ENCODE peak calls at places on chromosomes 5 and 9, in four cellular contexts. D, X, J and A are unnamed samples.

GRCh38 chr5:132098151-132098594 is 24.6 kb downstream of the CSF2 start:
- DNase-seq in J (no peak), D (peak), X (no peak), A (no peak)

GRCh38 chr5:158376679-158377078 is 517.7 kb upstream of the CLINT1 start:
- DNase-seq in J (no peak), X (no peak), D (no peak), A (no peak)

GRCh38 chr5:174724484-174725260 is at the start of gene MSX2:
- DNase-seq in X (peak), D (peak), J (peak), A (no peak)

GRCh38 chr9:84238652-84239051 is 101.9 kb downstream of the SLC28A3 start:
- DNase-seq in X (no peak), J (no peak), D (no peak), A (no peak)

GRCh38 chr5:67144183-67144639 is 52.4 kb downstream of the CD180 start:
- DNase-seq in X (no peak), D (no peak), J (no peak), A (no peak)

GRCh38 chr5:122019936-122020590 is 58.0 kb downstream of the LOX start:
- DNase-seq in J (no peak), X (no peak), D (peak), A (no peak)

GRCh38 chr5:123129811-123130210 is 40.8 kb downstream of the PRDM6 start:
- DNase-seq in J (no peak), X (no peak), D (no peak), A (no peak)

GRCh38 chr9:111016046-111017026 is 21.9 kb downstream of the LPAR1 start:
- DNase-seq in J (no peak), D (peak), X (no peak), A (no peak)

GRCh38 chr9:89177021-89177400 is 1.6 kb downstream of the SHC3 start:
- DNase-seq in J (no peak), D (peak), X (no peak), A (no peak)

GRCh38 chr9:94014845-94015244 is 59.7 kb upstream of the BARX1 start:
- DNase-seq in X (no peak), D (no peak), J (no peak), A (no peak)

GRCh38 chr9:96299823-96300222 is 2.2 kb downstream of the HSD17B3 start:
- DNase-seq in X (no peak), J (no peak), D (peak), A (no peak)

GRCh38 chr9:125106285-125106893 is 36.9 kb downstream of the SCAI start:
- DNase-seq in J (no peak), X (no peak), D (peak), A (no peak)

GRCh38 chr9:112487008-112487798 is 576 bp downstream of the KIAA1958 start:
- DNase-seq in J (peak), D (peak), X (peak), A (peak)

GRCh38 chr9:94014066-94014654 is 59.0 kb upstream of the BARX1 start:
- DNase-seq in X (no peak), D (peak), J (peak), A (no peak)

GRCh38 chr9:119458068-119458467 is 88.8 kb upstream of the BRINP1 start:
- DNase-seq in X (no peak), D (no peak), J (no peak), A (no peak)

GRCh38 chr5:159759791-159760300 is 156.4 kb upstream of the ADRA1B start:
- DNase-seq in J (no peak), D (no peak), X (no peak), A (no peak)

DNA sequence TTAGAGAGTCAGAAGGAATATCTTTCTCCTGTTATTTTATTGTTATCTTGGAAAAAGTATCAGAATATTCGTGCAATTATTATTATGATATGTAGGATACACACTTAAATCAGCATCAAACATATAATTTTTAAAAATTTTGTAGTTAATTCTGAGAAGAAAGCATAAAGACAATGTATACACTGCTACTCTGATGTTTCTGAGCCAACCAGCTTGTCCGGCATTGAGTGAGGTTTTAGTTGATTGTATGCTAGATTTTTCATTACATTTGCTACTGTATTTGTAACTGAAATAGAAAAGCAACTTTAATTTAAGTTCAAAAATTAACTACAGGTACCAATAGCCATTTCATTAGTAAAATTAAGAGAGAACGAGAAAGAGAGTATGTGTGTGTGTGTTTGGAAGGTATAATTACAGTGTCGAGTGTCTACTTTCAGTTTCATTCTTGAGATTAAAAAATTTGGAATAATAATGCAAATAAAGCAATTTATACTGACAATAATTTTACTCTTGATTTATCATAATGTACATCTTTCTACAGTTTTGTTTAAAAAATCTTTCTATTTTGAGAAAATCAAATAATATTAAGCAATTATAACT is 160.4 kb upstream of the CDH12 start:
- DNase-seq in D (no peak), J (no peak), X (no peak), A (no peak)
- H3K4me3 ChIP-seq in D (peak), J (no peak), X (peak), A (peak)

GRCh38 chr5:53481354-53481886 is 991 bp downstream of the FST start:
- DNase-seq in D (no peak), X (no peak), J (no peak), A (no peak)

GRCh38 chr5:53480474-53481353 is at the start of gene FST:
- DNase-seq in X (peak), D (peak), J (no peak), A (no peak)

GRCh38 chr5:53482717-53483638 is 2.5 kb downstream of the FST start:
- DNase-seq in X (peak), D (peak), J (peak), A (no peak)

GRCh38 chr5:53479656-53480473 is 564 bp upstream of the FST start:
- DNase-seq in D (peak), X (peak), J (peak), A (peak)

GRCh38 chr5:53481887-53482716 is 1.7 kb downstream of the FST start:
- DNase-seq in X (peak), J (peak), D (peak), A (no peak)
- TF ChIP-seq CTCF in X (no peak), J (peak), D (peak), A (peak)

GRCh38 chr9:1050125-1050895 is at the start of gene DMRT2:
- DNase-seq in D (peak), X (peak), J (peak), A (no peak)

GRCh38 chr9:1052908-1053590 is 2.9 kb downstream of the DMRT2 start:
- DNase-seq in X (no peak), D (no peak), J (no peak), A (no peak)

GRCh38 chr9:1052119-1052907 is 2.2 kb downstream of the DMRT2 start:
- DNase-seq in J (no peak), D (no peak), X (no peak), A (no peak)

GRCh38 chr9:1049641-1050040 is 516 bp upstream of the DMRT2 start:
- DNase-seq in J (no peak), X (no peak), D (no peak), A (no peak)

GRCh38 chr9:1051286-1052118 is 1.3 kb downstream of the DMRT2 start:
- DNase-seq in D (peak), J (peak), X (peak), A (no peak)
- H3K4me3 ChIP-seq in D (no peak), J (no peak), X (peak), A (no peak)

DNA sequence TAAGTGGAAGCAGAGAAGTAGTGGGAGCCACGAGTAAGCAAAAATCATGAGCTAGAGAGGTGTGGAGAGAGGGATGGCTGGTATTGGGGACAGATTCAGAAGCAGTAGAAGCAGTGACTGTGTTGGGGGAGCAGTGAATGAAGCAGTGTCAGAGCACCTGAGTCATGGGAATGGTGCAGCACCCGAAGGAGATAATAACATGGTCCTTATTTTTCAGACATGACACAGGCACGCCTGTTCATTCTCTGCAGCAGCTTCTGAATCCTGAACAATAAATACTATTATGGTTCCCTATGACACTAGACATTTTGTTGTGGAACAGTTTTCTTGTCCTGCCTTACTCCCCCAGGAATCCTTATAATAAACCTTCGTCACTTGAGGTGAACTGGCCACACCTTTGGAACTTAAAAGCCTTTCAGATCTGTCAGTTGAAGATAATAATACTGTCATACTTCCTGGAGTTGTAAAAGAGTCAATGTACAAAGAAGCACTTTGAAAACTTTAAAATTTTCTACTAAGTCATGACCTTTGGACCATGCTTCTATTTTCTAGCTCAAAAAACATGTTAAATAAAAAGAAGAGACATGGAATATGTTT is 7.0 kb upstream of the RASA1 start:
- DNase-seq in J (no peak), D (no peak), X (no peak), A (no peak)
- TF ChIP-seq CTCF in J (no peak), D (no peak), X (no peak), A (no peak)